ENCODE peak calls at places on chromosomes 4 and X, in ten cellular contexts. One of them, this sample, is unnamed. For H3K27me3, the result is how much of the 10 kb centered on the place peaks cover.

GRCh38 chrX:38055170-38055847 is 49.0 kb downstream of the SYTL5 start:
- DNase-seq in heart left ventricle: no peak
- DNase-seq in ovary: no peak
- DNase-seq in fibroblast of lung: peak
- DNase-seq in GM12878: peak
- DNase-seq in IMR-90: peak
- DNase-seq in astrocyte: peak
- DNase-seq in hepatocyte: no peak
- DNase-seq in effector memory CD4-positive, alpha-beta T cell: no peak
- DNase-seq in dorsolateral prefrontal cortex: no peak
- DNase-seq in this sample: no peak

GRCh38 chrX:63275127-63275526 is 76.0 kb downstream of the SPIN4 start:
- DNase-seq in GM12878: peak
- DNase-seq in heart left ventricle: no peak
- DNase-seq in ovary: no peak
- DNase-seq in astrocyte: no peak
- DNase-seq in IMR-90: peak
- DNase-seq in hepatocyte: peak
- DNase-seq in fibroblast of lung: no peak
- DNase-seq in effector memory CD4-positive, alpha-beta T cell: no peak
- DNase-seq in dorsolateral prefrontal cortex: peak
- DNase-seq in this sample: peak

GRCh38 chrX:12975670-12975965 is 708 bp downstream of the TMSB4X start:
- DNase-seq in heart left ventricle: no peak
- DNase-seq in hepatocyte: no peak
- DNase-seq in GM12878: no peak
- DNase-seq in fibroblast of lung: no peak
- DNase-seq in IMR-90: no peak
- DNase-seq in astrocyte: no peak
- DNase-seq in effector memory CD4-positive, alpha-beta T cell: no peak
- DNase-seq in ovary: peak
- DNase-seq in dorsolateral prefrontal cortex: peak
- DNase-seq in this sample: peak

GRCh38 chrX:47958943-47959342 is 44.8 kb downstream of the ZNF182 start:
- DNase-seq in fibroblast of lung: no peak
- DNase-seq in astrocyte: no peak
- DNase-seq in IMR-90: no peak
- DNase-seq in hepatocyte: peak
- DNase-seq in GM12878: no peak
- DNase-seq in dorsolateral prefrontal cortex: no peak
- DNase-seq in ovary: no peak
- DNase-seq in heart left ventricle: no peak
- DNase-seq in effector memory CD4-positive, alpha-beta T cell: no peak
- DNase-seq in this sample: no peak

GRCh38 chr4:175671491-175671934 is 140.6 kb downstream of the GPM6A start:
- DNase-seq in effector memory CD4-positive, alpha-beta T cell: no peak
- DNase-seq in hepatocyte: peak
- DNase-seq in heart left ventricle: no peak
- DNase-seq in fibroblast of lung: no peak
- DNase-seq in dorsolateral prefrontal cortex: peak
- DNase-seq in IMR-90: no peak
- DNase-seq in ovary: no peak
- DNase-seq in GM12878: no peak
- DNase-seq in astrocyte: peak
- DNase-seq in this sample: no peak

GRCh38 chrX:3962511-3963350 is 249.3 kb upstream of the PRKX start:
- DNase-seq in IMR-90: peak
- DNase-seq in effector memory CD4-positive, alpha-beta T cell: no peak
- DNase-seq in fibroblast of lung: peak
- DNase-seq in astrocyte: no peak
- DNase-seq in hepatocyte: peak
- DNase-seq in dorsolateral prefrontal cortex: no peak
- DNase-seq in ovary: no peak
- DNase-seq in heart left ventricle: no peak
- DNase-seq in GM12878: no peak
- DNase-seq in this sample: no peak

GRCh38 chrX:107747596-107748161 is 27.9 kb downstream of the TSC22D3 start:
- DNase-seq in fibroblast of lung: peak
- DNase-seq in heart left ventricle: peak
- DNase-seq in astrocyte: peak
- DNase-seq in effector memory CD4-positive, alpha-beta T cell: no peak
- DNase-seq in IMR-90: peak
- DNase-seq in ovary: peak
- DNase-seq in dorsolateral prefrontal cortex: no peak
- DNase-seq in hepatocyte: peak
- DNase-seq in GM12878: no peak
- DNase-seq in this sample: peak

GRCh38 chr4:68498413-68499007 is 51.2 kb downstream of the TMPRSS11E start:
- DNase-seq in ovary: no peak
- DNase-seq in hepatocyte: peak
- DNase-seq in effector memory CD4-positive, alpha-beta T cell: no peak
- DNase-seq in GM12878: peak
- DNase-seq in astrocyte: peak
- DNase-seq in dorsolateral prefrontal cortex: no peak
- DNase-seq in heart left ventricle: peak
- DNase-seq in fibroblast of lung: peak
- DNase-seq in IMR-90: peak
- DNase-seq in this sample: no peak

GRCh38 chr4:76061977-76062376 is 12.5 kb upstream of the ART3 start:
- DNase-seq in ovary: no peak
- DNase-seq in dorsolateral prefrontal cortex: no peak
- DNase-seq in IMR-90: no peak
- DNase-seq in hepatocyte: no peak
- DNase-seq in GM12878: no peak
- DNase-seq in fibroblast of lung: no peak
- DNase-seq in astrocyte: no peak
- DNase-seq in effector memory CD4-positive, alpha-beta T cell: no peak
- DNase-seq in heart left ventricle: no peak
- DNase-seq in this sample: no peak

GRCh38 chr4:174999407-174999806 is 81.2 kb downstream of the ADAM29 start:
- DNase-seq in IMR-90: no peak
- DNase-seq in fibroblast of lung: no peak
- DNase-seq in astrocyte: peak
- DNase-seq in ovary: no peak
- DNase-seq in GM12878: no peak
- DNase-seq in effector memory CD4-positive, alpha-beta T cell: no peak
- DNase-seq in hepatocyte: no peak
- DNase-seq in dorsolateral prefrontal cortex: no peak
- DNase-seq in heart left ventricle: no peak
- DNase-seq in this sample: no peak

GRCh38 chrX:109585488-109585887 is 39.5 kb downstream of the KCNE5 start:
- DNase-seq in IMR-90: no peak
- DNase-seq in effector memory CD4-positive, alpha-beta T cell: no peak
- DNase-seq in astrocyte: no peak
- DNase-seq in heart left ventricle: no peak
- DNase-seq in fibroblast of lung: no peak
- DNase-seq in GM12878: no peak
- DNase-seq in ovary: no peak
- DNase-seq in hepatocyte: no peak
- DNase-seq in dorsolateral prefrontal cortex: no peak
- DNase-seq in this sample: no peak

GRCh38 chrX:109596015-109596414 is 29.0 kb downstream of the KCNE5 start:
- DNase-seq in astrocyte: no peak
- DNase-seq in GM12878: no peak
- DNase-seq in hepatocyte: no peak
- DNase-seq in fibroblast of lung: no peak
- DNase-seq in IMR-90: no peak
- DNase-seq in heart left ventricle: no peak
- DNase-seq in effector memory CD4-positive, alpha-beta T cell: no peak
- DNase-seq in dorsolateral prefrontal cortex: no peak
- DNase-seq in ovary: no peak
- DNase-seq in this sample: no peak

DNA sequence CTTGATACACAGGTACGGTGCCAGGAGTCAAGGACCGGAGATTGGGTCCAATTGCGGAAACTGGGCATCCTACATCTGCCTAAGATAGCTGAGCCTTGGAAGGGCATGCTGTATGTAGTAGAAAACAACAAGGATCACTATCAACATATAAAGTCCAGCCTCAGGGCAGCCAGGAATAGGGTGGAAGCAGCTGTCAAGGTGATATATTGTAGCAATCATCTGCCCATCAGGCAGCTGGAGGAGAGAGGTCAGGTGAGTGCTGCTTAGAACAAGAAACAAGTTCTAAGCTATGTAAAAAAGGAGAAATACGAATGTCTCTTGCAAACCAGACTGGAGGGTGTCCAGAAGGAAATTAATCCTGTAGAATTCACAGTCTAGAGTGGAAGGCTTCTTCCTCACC is 34.8 kb downstream of the KCNE5 start:
- DNase-seq in GM12878: no peak
- DNase-seq in hepatocyte: no peak
- DNase-seq in heart left ventricle: no peak
- DNase-seq in IMR-90: no peak
- DNase-seq in astrocyte: no peak
- DNase-seq in ovary: no peak
- DNase-seq in effector memory CD4-positive, alpha-beta T cell: no peak
- DNase-seq in fibroblast of lung: no peak
- DNase-seq in dorsolateral prefrontal cortex: no peak
- DNase-seq in this sample: no peak
- H3K27me3 ChIP-seq in GM12878: under half
- H3K27me3 ChIP-seq in hepatocyte: under half
- H3K27me3 ChIP-seq in heart left ventricle: under half
- H3K27me3 ChIP-seq in IMR-90: under half
- H3K27me3 ChIP-seq in astrocyte: under half
- H3K27me3 ChIP-seq in ovary: under half
- H3K27me3 ChIP-seq in effector memory CD4-positive, alpha-beta T cell: under half
- H3K27me3 ChIP-seq in fibroblast of lung: under half
- H3K27me3 ChIP-seq in dorsolateral prefrontal cortex: half or more
- H3K27me3 ChIP-seq in this sample: under half

GRCh38 chr4:84952004-84952403 is 14.5 kb downstream of the WDFY3 start:
- DNase-seq in fibroblast of lung: peak
- DNase-seq in heart left ventricle: no peak
- DNase-seq in dorsolateral prefrontal cortex: no peak
- DNase-seq in astrocyte: peak
- DNase-seq in effector memory CD4-positive, alpha-beta T cell: no peak
- DNase-seq in IMR-90: peak
- DNase-seq in hepatocyte: peak
- DNase-seq in GM12878: no peak
- DNase-seq in ovary: no peak
- DNase-seq in this sample: no peak
- H3K27ac ChIP-seq in fibroblast of lung: no peak
- H3K27ac ChIP-seq in heart left ventricle: no peak
- H3K27ac ChIP-seq in dorsolateral prefrontal cortex: no peak
- H3K27ac ChIP-seq in astrocyte: peak
- H3K27ac ChIP-seq in effector memory CD4-positive, alpha-beta T cell: no peak
- H3K27ac ChIP-seq in IMR-90: no peak
- H3K27ac ChIP-seq in hepatocyte: no peak
- H3K27ac ChIP-seq in GM12878: no peak
- H3K27ac ChIP-seq in ovary: no peak
- H3K27ac ChIP-seq in this sample: no peak

DNA sequence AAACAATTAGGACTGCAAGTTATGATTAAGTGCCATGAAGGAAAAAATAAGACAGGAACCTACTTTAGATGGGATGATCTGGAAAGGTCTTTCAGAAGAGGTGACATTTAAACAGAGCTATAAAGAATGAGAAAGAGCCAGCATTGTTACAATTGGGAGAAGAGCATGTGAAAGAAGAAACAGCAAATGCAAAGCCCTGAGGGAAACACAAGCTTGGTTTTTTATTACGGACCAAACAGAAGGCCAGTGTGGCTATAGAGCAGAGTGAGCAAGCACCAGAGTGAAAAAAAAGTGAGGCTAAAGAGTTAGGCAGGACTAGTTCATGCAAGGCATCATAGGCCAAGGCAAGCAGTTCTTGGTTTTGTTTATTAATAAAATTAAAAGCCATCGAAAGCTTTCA is 175.6 kb downstream of the RBMX2 start:
- DNase-seq in IMR-90: no peak
- DNase-seq in astrocyte: no peak
- DNase-seq in fibroblast of lung: no peak
- DNase-seq in GM12878: no peak
- DNase-seq in dorsolateral prefrontal cortex: no peak
- DNase-seq in hepatocyte: no peak
- DNase-seq in heart left ventricle: no peak
- DNase-seq in ovary: no peak
- DNase-seq in effector memory CD4-positive, alpha-beta T cell: no peak
- DNase-seq in this sample: no peak
- H3K27me3 ChIP-seq in IMR-90: under half
- H3K27me3 ChIP-seq in astrocyte: under half
- H3K27me3 ChIP-seq in fibroblast of lung: under half
- H3K27me3 ChIP-seq in GM12878: under half
- H3K27me3 ChIP-seq in dorsolateral prefrontal cortex: under half
- H3K27me3 ChIP-seq in hepatocyte: under half
- H3K27me3 ChIP-seq in heart left ventricle: under half
- H3K27me3 ChIP-seq in ovary: under half
- H3K27me3 ChIP-seq in effector memory CD4-positive, alpha-beta T cell: under half
- H3K27me3 ChIP-seq in this sample: under half

GRCh38 chr4:165475706-165476070 is 96.9 kb downstream of the CPE start:
- DNase-seq in heart left ventricle: no peak
- DNase-seq in astrocyte: no peak
- DNase-seq in hepatocyte: no peak
- DNase-seq in fibroblast of lung: no peak
- DNase-seq in effector memory CD4-positive, alpha-beta T cell: no peak
- DNase-seq in dorsolateral prefrontal cortex: no peak
- DNase-seq in ovary: no peak
- DNase-seq in GM12878: no peak
- DNase-seq in IMR-90: no peak
- DNase-seq in this sample: no peak

GRCh38 chr4:165481458-165481857 is 102.7 kb downstream of the CPE start:
- DNase-seq in effector memory CD4-positive, alpha-beta T cell: no peak
- DNase-seq in heart left ventricle: no peak
- DNase-seq in ovary: no peak
- DNase-seq in GM12878: no peak
- DNase-seq in dorsolateral prefrontal cortex: no peak
- DNase-seq in hepatocyte: no peak
- DNase-seq in fibroblast of lung: no peak
- DNase-seq in IMR-90: no peak
- DNase-seq in astrocyte: peak
- DNase-seq in this sample: no peak

GRCh38 chr4:165476214-165477098 is 97.6 kb downstream of the CPE start:
- DNase-seq in GM12878: no peak
- DNase-seq in fibroblast of lung: no peak
- DNase-seq in hepatocyte: peak
- DNase-seq in effector memory CD4-positive, alpha-beta T cell: no peak
- DNase-seq in heart left ventricle: no peak
- DNase-seq in astrocyte: peak
- DNase-seq in ovary: no peak
- DNase-seq in dorsolateral prefrontal cortex: no peak
- DNase-seq in IMR-90: peak
- DNase-seq in this sample: no peak

GRCh38 chr4:165477799-165478198 is 99.0 kb downstream of the CPE start:
- DNase-seq in GM12878: no peak
- DNase-seq in ovary: no peak
- DNase-seq in IMR-90: no peak
- DNase-seq in hepatocyte: no peak
- DNase-seq in fibroblast of lung: no peak
- DNase-seq in astrocyte: no peak
- DNase-seq in effector memory CD4-positive, alpha-beta T cell: no peak
- DNase-seq in heart left ventricle: no peak
- DNase-seq in dorsolateral prefrontal cortex: no peak
- DNase-seq in this sample: no peak

DNA sequence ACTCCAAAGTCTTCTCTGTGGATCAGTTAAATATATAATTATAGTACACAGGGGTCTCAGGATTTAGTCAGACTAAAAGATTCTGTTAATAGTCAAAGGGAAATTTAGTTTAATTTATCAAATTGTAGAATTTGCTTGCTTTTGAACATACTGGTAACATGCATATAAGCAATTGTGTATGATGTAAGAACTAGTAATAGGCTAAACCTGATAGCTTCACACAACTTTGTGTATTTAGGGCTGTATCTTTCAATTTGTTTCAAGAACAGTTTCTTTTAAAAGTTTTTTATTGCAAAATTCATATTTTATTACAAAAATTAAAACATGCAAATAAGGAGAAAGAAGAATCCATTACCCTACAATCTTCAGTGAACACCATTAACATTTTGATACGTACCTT is 99.5 kb downstream of the CPE start:
- DNase-seq in astrocyte: no peak
- DNase-seq in ovary: no peak
- DNase-seq in GM12878: no peak
- DNase-seq in IMR-90: no peak
- DNase-seq in hepatocyte: no peak
- DNase-seq in fibroblast of lung: no peak
- DNase-seq in dorsolateral prefrontal cortex: no peak
- DNase-seq in heart left ventricle: no peak
- DNase-seq in effector memory CD4-positive, alpha-beta T cell: no peak
- DNase-seq in this sample: no peak
- H3K27ac ChIP-seq in astrocyte: no peak
- H3K27ac ChIP-seq in ovary: no peak
- H3K27ac ChIP-seq in GM12878: no peak
- H3K27ac ChIP-seq in IMR-90: no peak
- H3K27ac ChIP-seq in hepatocyte: no peak
- H3K27ac ChIP-seq in fibroblast of lung: no peak
- H3K27ac ChIP-seq in dorsolateral prefrontal cortex: no peak
- H3K27ac ChIP-seq in heart left ventricle: no peak
- H3K27ac ChIP-seq in effector memory CD4-positive, alpha-beta T cell: no peak
- H3K27ac ChIP-seq in this sample: no peak